ENCODE peak calls at places on chromosomes 7 and 10, in five cellular contexts. One of them, this sample, is unnamed.

GRCh38 chr7:1086588-1087461 is 1.1 kb upstream of the GPER1 start:
- DNase-seq in GM20000: peak; percentile 94
- DNase-seq in neural crest cell: peak; percentile 74
- DNase-seq in AG04450: no peak
- DNase-seq in HFFc6: peak; percentile 46
- DNase-seq in this sample: peak; percentile 85

GRCh38 chr10:1375805-1376170 is 319.6 kb downstream of the WDR37 start:
- DNase-seq in GM20000: no peak
- DNase-seq in neural crest cell: no peak
- DNase-seq in AG04450: no peak
- DNase-seq in HFFc6: no peak
- DNase-seq in this sample: no peak

GRCh38 chr10:61028861-61029361 is 84.9 kb upstream of the RHOBTB1 start:
- DNase-seq in GM20000: no peak
- DNase-seq in neural crest cell: no peak
- DNase-seq in AG04450: peak; percentile 24
- DNase-seq in HFFc6: peak; percentile 59
- DNase-seq in this sample: no peak

GRCh38 chr10:58512470-58513188 is at the start of gene BICC1:
- DNase-seq in GM20000: peak; percentile 36
- DNase-seq in neural crest cell: peak; percentile 39
- DNase-seq in AG04450: no peak
- DNase-seq in HFFc6: peak; percentile 26
- DNase-seq in this sample: peak; percentile 9

GRCh38 chr10:99784025-99784730 is 1.7 kb downstream of the ABCC2 start:
- DNase-seq in GM20000: no peak
- DNase-seq in neural crest cell: no peak
- DNase-seq in AG04450: peak; percentile 59
- DNase-seq in HFFc6: peak; percentile 86
- DNase-seq in this sample: no peak

GRCh38 chr10:62637249-62638061 is 167.1 kb upstream of the ADO start:
- DNase-seq in GM20000: peak; percentile 39
- DNase-seq in neural crest cell: no peak
- DNase-seq in AG04450: no peak
- DNase-seq in HFFc6: peak; percentile 47
- DNase-seq in this sample: peak; percentile 90

GRCh38 chr7:48083114-48083830 is 5.8 kb upstream of the UPP1 start:
- DNase-seq in GM20000: no peak
- DNase-seq in neural crest cell: no peak
- DNase-seq in AG04450: peak; percentile 47
- DNase-seq in HFFc6: peak; percentile 63
- DNase-seq in this sample: peak; percentile 68

GRCh38 chr7:69702357-69702756 is 104.1 kb downstream of the AUTS2 start:
- DNase-seq in GM20000: no peak
- DNase-seq in neural crest cell: no peak
- DNase-seq in AG04450: no peak
- DNase-seq in HFFc6: no peak
- DNase-seq in this sample: no peak

GRCh38 chr10:63221950-63222349 is 88.8 kb downstream of the NRBF2 start:
- DNase-seq in GM20000: no peak
- DNase-seq in neural crest cell: no peak
- DNase-seq in AG04450: no peak
- DNase-seq in HFFc6: no peak
- DNase-seq in this sample: peak; percentile 41

GRCh38 chr7:1225462-1226154 is 7.1 kb upstream of the UNCX start:
- DNase-seq in GM20000: peak; percentile 88
- DNase-seq in neural crest cell: no peak
- DNase-seq in AG04450: no peak
- DNase-seq in HFFc6: no peak
- DNase-seq in this sample: peak; percentile 60

GRCh38 chr10:102814873-102815661 is 22.1 kb downstream of the CYP17A1 start:
- DNase-seq in GM20000: no peak
- DNase-seq in neural crest cell: no peak
- DNase-seq in AG04450: no peak
- DNase-seq in HFFc6: no peak
- DNase-seq in this sample: no peak

GRCh38 chr7:142752376-142753225 is 3.3 kb downstream of the PRSS1 start:
- DNase-seq in GM20000: no peak
- DNase-seq in neural crest cell: no peak
- DNase-seq in AG04450: no peak
- DNase-seq in HFFc6: no peak
- DNase-seq in this sample: no peak

GRCh38 chr7:113199841-113200240 is 81.5 kb upstream of the SMIM30 start:
- DNase-seq in GM20000: no peak
- DNase-seq in neural crest cell: no peak
- DNase-seq in AG04450: peak; percentile 42
- DNase-seq in HFFc6: peak; percentile 74
- DNase-seq in this sample: no peak

GRCh38 chr7:98911936-98912335 is 33.6 kb downstream of the TRRAP start:
- DNase-seq in GM20000: no peak
- DNase-seq in neural crest cell: no peak
- DNase-seq in AG04450: no peak
- DNase-seq in HFFc6: no peak
- DNase-seq in this sample: no peak

GRCh38 chr10:79070091-79070610 is 1.4 kb downstream of the ZMIZ1 start:
- DNase-seq in GM20000: peak; percentile 32
- DNase-seq in neural crest cell: peak; percentile 20
- DNase-seq in AG04450: no peak
- DNase-seq in HFFc6: no peak
- DNase-seq in this sample: no peak

GRCh38 chr7:18004372-18004771 is 23.3 kb downstream of the PRPS1L1 start:
- DNase-seq in GM20000: no peak
- DNase-seq in neural crest cell: no peak
- DNase-seq in AG04450: no peak
- DNase-seq in HFFc6: no peak
- DNase-seq in this sample: no peak

GRCh38 chr10:35379226-35380137 is 43.2 kb downstream of the CCNY start:
- DNase-seq in GM20000: peak; percentile 64
- DNase-seq in neural crest cell: no peak
- DNase-seq in AG04450: peak; percentile 41
- DNase-seq in HFFc6: no peak
- DNase-seq in this sample: peak; percentile 48

GRCh38 chr10:29737209-29737565 is 102.4 kb upstream of the SVIL start:
- DNase-seq in GM20000: no peak
- DNase-seq in neural crest cell: no peak
- DNase-seq in AG04450: no peak
- DNase-seq in HFFc6: no peak
- DNase-seq in this sample: no peak

DNA sequence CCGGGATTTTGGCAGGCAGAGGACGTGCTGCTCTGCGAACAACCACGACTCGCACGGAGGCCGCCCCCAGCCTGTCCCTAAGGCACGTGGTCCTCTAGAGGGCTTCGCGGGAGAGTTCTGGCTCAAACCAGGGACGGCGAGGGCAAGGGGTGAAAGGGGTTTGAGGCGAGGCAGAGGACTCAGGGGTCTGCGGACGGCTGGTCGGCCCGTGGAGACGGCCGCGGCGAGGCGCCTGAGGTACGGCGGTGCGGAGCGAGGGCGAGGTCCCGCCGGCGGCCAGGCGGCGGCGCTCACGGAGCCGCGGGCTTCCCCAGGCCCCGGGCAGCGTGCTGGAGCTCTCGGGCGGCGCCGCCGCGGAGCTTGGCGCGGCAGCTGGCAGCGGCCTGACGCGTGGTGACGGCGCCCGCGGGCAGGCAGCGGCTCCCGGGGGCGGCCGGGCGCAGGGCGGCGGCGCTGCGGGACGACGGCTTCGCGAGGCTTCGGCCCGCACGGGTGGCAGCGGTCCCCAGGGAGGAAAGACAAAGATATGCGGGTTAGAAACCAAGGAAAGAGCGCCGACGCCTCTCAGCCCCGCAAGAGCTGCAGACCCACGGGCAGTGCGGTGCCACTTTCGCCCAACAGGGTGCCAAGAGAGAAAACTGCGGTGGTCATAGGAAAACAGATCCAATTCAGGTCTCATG is 44.8 kb downstream of the ZNF800 start:
- DNase-seq in GM20000: peak; percentile 91
- DNase-seq in neural crest cell: peak; percentile 59
- DNase-seq in AG04450: peak; percentile 10
- DNase-seq in HFFc6: peak; percentile 30
- DNase-seq in this sample: peak; percentile 77
- TF ChIP-seq CTCF in GM20000: peak; percentile 81
- TF ChIP-seq CTCF in neural crest cell: peak; percentile 57
- TF ChIP-seq CTCF in AG04450: peak; percentile 39
- TF ChIP-seq CTCF in HFFc6: peak; percentile 41
- TF ChIP-seq CTCF in this sample: no peak

GRCh38 chr7:79359827-79360226 is 93.6 kb downstream of the MAGI2 start:
- DNase-seq in GM20000: no peak
- DNase-seq in neural crest cell: no peak
- DNase-seq in AG04450: no peak
- DNase-seq in HFFc6: no peak
- DNase-seq in this sample: no peak

GRCh38 chr7:79357101-79357500 is 96.4 kb downstream of the MAGI2 start:
- DNase-seq in GM20000: no peak
- DNase-seq in neural crest cell: no peak
- DNase-seq in AG04450: no peak
- DNase-seq in HFFc6: no peak
- DNase-seq in this sample: no peak

DNA sequence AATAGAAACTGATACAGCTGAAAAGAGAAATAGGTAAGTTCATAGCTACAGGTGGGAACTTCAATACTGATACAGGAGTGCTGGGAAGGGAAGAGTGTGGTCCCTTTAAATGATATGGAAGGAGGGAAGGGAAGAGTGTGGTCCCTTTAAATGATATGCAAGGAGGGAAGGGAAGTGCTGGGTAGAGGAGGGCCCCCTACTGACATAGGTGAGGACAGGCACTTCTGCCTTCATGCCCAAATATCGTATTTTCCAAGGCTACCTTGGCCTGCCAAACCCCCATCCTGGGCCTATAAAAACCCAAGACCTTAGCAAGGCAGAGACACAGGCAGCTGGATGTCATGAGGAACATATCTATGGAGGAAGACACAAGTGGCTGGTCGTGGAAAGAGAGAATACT is 92.3 kb downstream of the MAGI2 start:
- DNase-seq in GM20000: no peak
- DNase-seq in neural crest cell: no peak
- DNase-seq in AG04450: no peak
- DNase-seq in HFFc6: no peak
- DNase-seq in this sample: no peak
- TF ChIP-seq CTCF in GM20000: no peak
- TF ChIP-seq CTCF in neural crest cell: no peak
- TF ChIP-seq CTCF in AG04450: no peak
- TF ChIP-seq CTCF in HFFc6: peak; percentile 15
- TF ChIP-seq CTCF in this sample: no peak

GRCh38 chr7:19488056-19488455 is 220.8 kb downstream of the POLR1F start:
- DNase-seq in GM20000: no peak
- DNase-seq in neural crest cell: no peak
- DNase-seq in AG04450: no peak
- DNase-seq in HFFc6: no peak
- DNase-seq in this sample: no peak

GRCh38 chr7:19489162-19489820 is 219.5 kb downstream of the POLR1F start:
- DNase-seq in GM20000: no peak
- DNase-seq in neural crest cell: no peak
- DNase-seq in AG04450: no peak
- DNase-seq in HFFc6: no peak
- DNase-seq in this sample: no peak

GRCh38 chr7:19491371-19491770 is 217.5 kb downstream of the POLR1F start:
- DNase-seq in GM20000: no peak
- DNase-seq in neural crest cell: no peak
- DNase-seq in AG04450: no peak
- DNase-seq in HFFc6: no peak
- DNase-seq in this sample: no peak

DNA sequence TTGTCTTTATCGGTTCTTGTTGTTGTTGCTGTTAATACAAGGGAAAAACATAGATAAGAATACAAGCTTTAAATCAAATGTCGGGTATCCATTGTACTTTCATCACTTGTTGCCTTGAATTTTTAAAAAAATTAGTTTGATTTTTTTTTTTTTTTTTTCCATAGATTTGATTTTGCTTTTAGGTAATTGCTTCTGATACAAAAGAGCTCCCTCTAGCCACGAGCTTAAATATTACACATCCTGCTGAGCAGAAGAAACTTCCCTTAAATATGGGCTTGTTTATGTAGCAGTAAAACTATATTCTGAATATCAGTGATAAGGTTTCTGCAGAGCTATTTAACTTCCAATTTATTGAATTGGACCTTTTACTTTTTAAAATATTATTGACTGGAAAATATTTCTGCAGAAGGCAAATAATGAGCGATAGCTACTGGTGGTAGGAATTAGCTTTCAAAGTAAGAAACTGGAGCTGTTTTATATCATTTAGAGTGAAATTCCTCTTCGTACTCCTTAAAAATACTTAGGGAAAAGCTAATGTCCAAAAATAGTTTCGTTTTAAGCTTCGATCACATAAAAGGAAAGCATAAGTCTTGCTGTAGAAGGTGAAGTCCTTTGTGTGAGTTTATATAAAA is 216.9 kb downstream of the POLR1F start:
- DNase-seq in GM20000: peak; percentile 4
- DNase-seq in neural crest cell: no peak
- DNase-seq in AG04450: peak; percentile 8
- DNase-seq in HFFc6: peak; percentile 49
- DNase-seq in this sample: no peak
- TF ChIP-seq CTCF in GM20000: peak; percentile 30
- TF ChIP-seq CTCF in neural crest cell: peak; percentile 73
- TF ChIP-seq CTCF in AG04450: peak; percentile 71
- TF ChIP-seq CTCF in HFFc6: peak; percentile 84
- TF ChIP-seq CTCF in this sample: peak; percentile 44

DNA sequence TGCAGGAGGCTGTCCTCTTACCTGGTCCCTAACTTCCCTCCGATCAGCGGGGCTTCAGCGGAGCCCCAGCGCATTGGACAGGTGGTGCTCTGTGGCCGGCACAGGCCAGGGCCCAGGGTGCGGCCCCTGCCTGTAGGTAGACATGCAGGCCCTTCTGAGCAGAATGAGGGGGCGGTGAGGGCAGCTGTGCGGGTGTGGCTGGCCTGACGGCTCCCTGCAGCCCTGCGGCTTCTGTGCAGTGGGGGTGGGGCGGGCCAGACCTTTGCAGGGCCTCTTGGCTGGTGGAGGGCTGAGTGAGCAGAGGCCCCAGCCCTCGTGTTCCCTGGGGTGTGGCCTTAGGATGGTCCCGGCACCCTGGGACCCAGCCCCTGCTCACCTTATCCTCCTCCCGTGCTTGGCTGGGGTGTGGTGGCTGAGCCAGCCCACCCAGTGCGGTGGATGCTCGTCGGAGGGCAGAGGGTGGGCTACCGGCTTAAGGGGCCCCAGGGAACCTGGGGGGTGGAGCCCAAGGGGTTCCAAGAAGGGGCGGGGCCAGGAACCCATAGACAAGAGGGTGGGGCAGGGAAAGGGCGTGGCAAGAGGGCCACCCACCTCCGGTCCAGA is 175.2 kb upstream of the TNRC18 start:
- DNase-seq in GM20000: no peak
- DNase-seq in neural crest cell: no peak
- DNase-seq in AG04450: no peak
- DNase-seq in HFFc6: no peak
- DNase-seq in this sample: no peak
- TF ChIP-seq CTCF in GM20000: no peak
- TF ChIP-seq CTCF in neural crest cell: no peak
- TF ChIP-seq CTCF in AG04450: no peak
- TF ChIP-seq CTCF in HFFc6: no peak
- TF ChIP-seq CTCF in this sample: no peak

This sample was measured in activated CD8-positive, alpha-beta T cell treated with anti-CD3 and anti-CD28 coated beads for 36 hours.